ENCODE peak calls at places on chromosome 17, in four cellular contexts. J is activated CD8-positive, alpha-beta T cell treated with anti-CD3 and anti-CD28 coated beads for 36 hours; Z is stimulated activated CD8-positive, alpha-beta memory T cell treated with anti-CD3 and anti-CD28 coated beads, Interleukin-15, amount 100 ng/mL, for 24 hours; E is HCT116. X is an unnamed sample.

GRCh38 chr17:30586818-30587595 is 109.8 kb downstream of the GOSR1 start:
- DNase-seq in J (peak; percentile 21), Z (no peak), E (no peak), X (no peak)

GRCh38 chr17:80036715-80037477 is 454 bp downstream of the CCDC40 start:
- DNase-seq in J (peak; percentile 33), E (no peak), Z (no peak), X (no peak)

GRCh38 chr17:73232587-73233373 is 28.9 kb downstream of the CPSF4L start:
- DNase-seq in E (no peak), J (peak; percentile 49), Z (no peak), X (no peak)

GRCh38 chr17:18248300-18248731 is 10.2 kb downstream of the FLII start:
- DNase-seq in E (no peak), J (peak; percentile 75), Z (no peak), X (peak; percentile 77)

GRCh38 chr17:11366451-11366850 is 125.4 kb downstream of the SHISA6 start:
- DNase-seq in E (no peak), Z (no peak), J (no peak), X (no peak)

GRCh38 chr17:83012873-83013778 is 66.3 kb upstream of the METRNL start:
- DNase-seq in E (no peak), J (no peak), Z (no peak), X (no peak)

GRCh38 chr17:57984936-57985674 is 2.9 kb downstream of the VEZF1 start:
- DNase-seq in E (no peak), Z (no peak), J (no peak), X (no peak)

GRCh38 chr17:66287911-66288310 is 14.5 kb upstream of the PRKCA start:
- DNase-seq in E (no peak), Z (no peak), J (no peak), X (no peak)

GRCh38 chr17:40095356-40095943 is 4.9 kb downstream of the NR1D1 start:
- DNase-seq in Z (no peak), E (no peak), J (no peak), X (no peak)

GRCh38 chr17:82592289-82592683 is 56.0 kb downstream of the WDR45B start:
- DNase-seq in J (no peak), E (no peak), Z (no peak), X (no peak)

GRCh38 chr17:37490022-37490587 is 414 bp downstream of the DUSP14 start:
- DNase-seq in Z (peak; percentile 52), E (no peak), J (peak; percentile 87), X (peak; percentile 36)

GRCh38 chr17:27456681-27457404 is 595 bp downstream of the KSR1 start:
- DNase-seq in J (no peak), Z (no peak), E (no peak), X (no peak)

GRCh38 chr17:63816669-63817068 is 10.6 kb upstream of the PSMC5 start:
- DNase-seq in E (no peak), J (no peak), Z (no peak), X (no peak)

GRCh38 chr17:69608114-69608513 is 193.6 kb downstream of the MAP2K6 start:
- DNase-seq in J (no peak), E (no peak), Z (no peak), X (no peak)

GRCh38 chr17:58313815-58314705 is 14.5 kb downstream of the TSPOAP1 start:
- DNase-seq in Z (no peak), E (no peak), J (no peak), X (no peak)

GRCh38 chr17:73765824-73766563 is 121.7 kb upstream of the SDK2 start:
- DNase-seq in Z (no peak), E (no peak), J (no peak), X (no peak)

GRCh38 chr17:69166957-69167356 is 25.3 kb upstream of the ABCA6 start:
- DNase-seq in J (no peak), E (no peak), Z (no peak), X (no peak)

GRCh38 chr17:41962768-41963434 is 3.7 kb upstream of the CNP start:
- DNase-seq in Z (peak; percentile 33), E (peak; percentile 33), J (peak; percentile 86), X (peak; percentile 61)

X was measured in NCI-H460.